ENCODE peak calls at places on chromosomes 2 and 18, in six cellular contexts. T is tibial artery, X is heart left ventricle, D is stomach, B is A549, N is upper lobe of left lung. I is an unnamed sample.

GRCh38 chr2:227871375-227871788 is at the start of gene DAW1:
- DNase-seq in T (no peak), X (no peak), D (peak; percentile 63), B (no peak), N (peak; percentile 52), I (peak; percentile 88)

GRCh38 chr2:190062053-190062452 is 476 bp downstream of the MSTN start:
- DNase-seq in T (no peak), X (no peak), D (no peak), B (no peak), N (no peak), I (no peak)

GRCh38 chr2:127632592-127633489 is 13.1 kb upstream of the GPR17 start:
- DNase-seq in T (no peak), X (no peak), D (no peak), B (no peak), N (no peak), I (no peak)

GRCh38 chr2:3279236-3279960 is 98.2 kb downstream of the EIPR1 start:
- DNase-seq in T (peak; percentile 7), X (no peak), D (peak; percentile 15), B (no peak), N (peak; percentile 15), I (no peak)

GRCh38 chr18:22320155-22320554 is 97.6 kb downstream of the CTAGE1 start:
- DNase-seq in T (no peak), X (no peak), D (no peak), B (no peak), N (no peak), I (no peak)

GRCh38 chr2:142075826-142076225 is 55.0 kb downstream of the LRP1B start:
- DNase-seq in T (no peak), X (no peak), D (no peak), B (no peak), N (no peak), I (no peak)

GRCh38 chr2:66233981-66234380 is 200.9 kb upstream of the MEIS1 start:
- DNase-seq in T (no peak), X (no peak), D (no peak), B (no peak), N (no peak), I (no peak)

GRCh38 chr2:20667531-20668401 is 822 bp downstream of the GDF7 start:
- DNase-seq in T (no peak), X (no peak), D (no peak), B (no peak), N (no peak), I (no peak)

GRCh38 chr2:164189851-164190250 is 431.4 kb downstream of the GRB14 start:
- DNase-seq in T (no peak), X (no peak), D (no peak), B (no peak), N (no peak), I (no peak)

GRCh38 chr2:15920696-15921095 is 19.7 kb upstream of the MYCN start:
- DNase-seq in T (no peak), X (no peak), D (no peak), B (no peak), N (no peak), I (no peak)

GRCh38 chr2:55965276-55965675 is 41.7 kb upstream of the EFEMP1 start:
- DNase-seq in T (no peak), X (no peak), D (no peak), B (no peak), N (no peak), I (no peak)

GRCh38 chr2:66433945-66434678 is 813 bp upstream of the MEIS1 start:
- DNase-seq in T (peak; percentile 54), X (peak; percentile 62), D (peak; percentile 69), B (peak; percentile 68), N (no peak), I (peak; percentile 27)

GRCh38 chr2:165609672-165610071 is 140.2 kb downstream of the CSRNP3 start:
- DNase-seq in T (no peak), X (no peak), D (no peak), B (no peak), N (no peak), I (no peak)

GRCh38 chr2:17539993-17540812 is at the start of gene VSNL1:
- DNase-seq in T (peak; percentile 48), X (peak; percentile 78), D (peak; percentile 85), B (peak; percentile 47), N (peak; percentile 43), I (peak; percentile 97)

GRCh38 chr18:21241224-21242131 is 554 bp upstream of the GREB1L start:
- DNase-seq in T (no peak), X (peak; percentile 8), D (no peak), B (no peak), N (no peak), I (peak; percentile 22)

GRCh38 chr2:24885221-24886113 is 34.6 kb downstream of the ADCY3 start:
- DNase-seq in T (no peak), X (no peak), D (no peak), B (no peak), N (no peak), I (no peak)

GRCh38 chr2:117514391-117514790 is 300.1 kb upstream of the DDX18 start:
- DNase-seq in T (no peak), X (no peak), D (no peak), B (no peak), N (no peak), I (no peak)

GRCh38 chr18:78136986-78137385 is 842.6 kb upstream of the SALL3 start:
- DNase-seq in T (no peak), X (no peak), D (no peak), B (no peak), N (no peak), I (no peak)

GRCh38 chr2:120783371-120783791 is 47.7 kb downstream of the GLI2 start:
- DNase-seq in T (no peak), X (no peak), D (peak; percentile 45), B (no peak), N (no peak), I (no peak)

GRCh38 chr2:1855150-1855549 is 110.8 kb upstream of the PXDN start:
- DNase-seq in T (no peak), X (no peak), D (no peak), B (no peak), N (no peak), I (no peak)

GRCh38 chr2:239402666-239403065 is 1.8 kb upstream of the HDAC4 start:
- DNase-seq in T (no peak), X (no peak), D (no peak), B (no peak), N (no peak), I (no peak)

GRCh38 chr2:229342376-229342775 is 71.3 kb upstream of the PID1 start:
- DNase-seq in T (peak; percentile 49), X (peak; percentile 21), D (peak; percentile 40), B (peak; percentile 63), N (peak; percentile 37), I (no peak)
- TF ChIP-seq CTCF in T (peak; percentile 19), X (peak; percentile 40), D (no peak), B (peak; percentile 63), N (peak; percentile 38), I (no peak)

DNA sequence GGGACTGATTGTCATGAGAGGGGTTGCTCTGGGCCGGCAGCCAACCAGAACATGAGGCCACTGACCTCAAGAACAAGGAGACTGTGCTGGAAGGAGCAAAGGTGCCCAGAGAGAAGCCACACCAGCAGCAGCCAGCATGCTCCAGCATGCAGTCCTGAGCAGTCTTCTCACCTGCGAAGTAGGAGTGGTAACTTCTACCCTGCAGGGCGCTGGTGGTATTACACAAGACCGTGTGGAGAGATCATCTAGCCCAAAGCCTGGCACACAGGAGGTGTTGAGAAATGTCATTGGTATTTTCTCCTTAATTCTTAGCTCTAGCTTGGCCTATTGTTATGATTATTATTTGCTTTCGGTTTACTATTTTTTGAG is 132.7 kb downstream of the TSN start:
- DNase-seq in T (no peak), X (no peak), D (no peak), B (peak; percentile 27), N (no peak), I (no peak)
- TF ChIP-seq CTCF in T (no peak), X (no peak), D (no peak), B (no peak), N (peak; percentile 16), I (peak; percentile 68)

GRCh38 chr2:57453929-57454328 is 592.7 kb upstream of the VRK2 start:
- DNase-seq in T (no peak), X (no peak), D (no peak), B (no peak), N (no peak), I (no peak)
- TF ChIP-seq CTCF in T (no peak), X (no peak), D (no peak), B (no peak), N (no peak), I (no peak)

GRCh38 chr2:216069028-216069427 is 12.6 kb downstream of the PECR start:
- DNase-seq in T (no peak), X (no peak), D (no peak), B (no peak), N (no peak), I (no peak)

GRCh38 chr2:216059233-216059834 is 22.3 kb downstream of the PECR start:
- DNase-seq in T (no peak), X (no peak), D (no peak), B (peak; percentile 18), N (no peak), I (no peak)

GRCh38 chr2:216064684-216065083 is 16.9 kb downstream of the PECR start:
- DNase-seq in T (no peak), X (no peak), D (no peak), B (no peak), N (no peak), I (no peak)

GRCh38 chr2:216066255-216066654 is 15.4 kb downstream of the PECR start:
- DNase-seq in T (no peak), X (no peak), D (no peak), B (peak; percentile 28), N (no peak), I (no peak)

DNA sequence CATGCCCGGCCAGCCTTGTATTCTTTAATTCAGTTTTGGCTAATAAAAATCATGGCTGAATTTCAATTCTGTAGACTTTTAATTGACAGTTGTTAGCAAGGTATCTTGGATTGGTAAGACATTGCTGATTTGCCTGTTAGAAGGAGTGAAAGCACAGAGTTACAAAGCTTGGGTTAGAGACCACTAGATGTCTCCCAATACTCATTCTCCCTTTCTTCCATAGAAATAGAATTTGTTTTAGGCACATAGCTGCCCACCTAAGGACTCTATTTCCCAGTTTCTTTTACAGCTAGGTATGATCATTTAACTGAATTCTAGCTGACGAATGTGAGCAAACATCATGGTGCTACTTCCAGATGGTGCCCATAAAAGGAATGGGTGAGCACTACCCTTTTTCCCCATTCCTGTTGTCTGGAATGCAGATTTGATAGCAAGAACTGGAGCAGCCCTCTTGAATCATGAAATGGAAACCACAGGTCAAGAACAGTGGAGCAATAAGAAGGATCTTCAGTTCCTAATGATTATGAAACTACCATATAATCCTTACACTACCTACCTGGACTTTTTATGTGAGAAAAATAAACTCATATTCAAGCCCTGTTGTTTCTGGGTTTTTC is 17.5 kb downstream of the PECR start:
- DNase-seq in T (no peak), X (no peak), D (no peak), B (no peak), N (no peak), I (no peak)
- TF ChIP-seq CTCF in T (no peak), X (no peak), D (no peak), B (peak; percentile 37), N (no peak), I (no peak)